ENCODE peak calls at places on chromosome 12, in eight cellular contexts. Q is uterus; E is A673; Y is brain microvascular endothelial cell; H is heart left ventricle; S is GM23338; X is gastrocnemius medialis; M is CD8-positive, alpha-beta T cell. B is an unnamed sample.

GRCh38 chr12:32944195-32944594 is 47.6 kb upstream of the PKP2 start:
- DNase-seq in Q (no peak), E (no peak), Y (no peak), H (no peak), S (no peak), X (no peak), M (no peak), B (no peak)

GRCh38 chr12:39972119-39972518 is 133.8 kb downstream of the SLC2A13 start:
- DNase-seq in Q (no peak), E (peak; percentile 42), Y (no peak), H (no peak), S (peak; percentile 2), X (no peak), M (no peak), B (no peak)

GRCh38 chr12:121536058-121536928 is 44.5 kb downstream of the KDM2B start:
- DNase-seq in Q (peak; percentile 88), E (peak; percentile 94), Y (peak; percentile 87), H (peak; percentile 95), S (peak; percentile 91), X (peak; percentile 80), M (peak; percentile 85), B (peak; percentile 84)

GRCh38 chr12:108306014-108306501 is 33.1 kb downstream of the CMKLR1 start:
- DNase-seq in Q (peak; percentile 63), E (no peak), Y (peak; percentile 53), H (no peak), S (no peak), X (no peak), M (no peak), B (no peak)

GRCh38 chr12:11822071-11822818 is 172.8 kb downstream of the ETV6 start:
- DNase-seq in Q (no peak), E (peak; percentile 87), Y (peak; percentile 69), H (no peak), S (no peak), X (no peak), M (peak; percentile 26), B (no peak)

GRCh38 chr12:26058818-26059217 is 66.0 kb downstream of the BHLHE41 start:
- DNase-seq in Q (no peak), E (no peak), Y (no peak), H (no peak), S (no peak), X (no peak), M (no peak), B (no peak)

GRCh38 chr12:107355004-107355565 is 261.7 kb upstream of the CRY1 start:
- DNase-seq in Q (no peak), E (no peak), Y (no peak), H (no peak), S (no peak), X (no peak), M (no peak), B (no peak)

GRCh38 chr12:33310471-33310870 is 129.1 kb downstream of the SYT10 start:
- DNase-seq in Q (no peak), E (no peak), Y (no peak), H (no peak), S (no peak), X (no peak), M (no peak), B (no peak)

GRCh38 chr12:64107776-64108175 is 114.3 kb downstream of the KICS2 start:
- DNase-seq in Q (no peak), E (no peak), Y (no peak), H (no peak), S (no peak), X (no peak), M (no peak), B (no peak)

GRCh38 chr12:91948504-91948903 is 197.1 kb downstream of the BTG1 start:
- DNase-seq in Q (no peak), E (no peak), Y (no peak), H (no peak), S (no peak), X (no peak), M (no peak), B (no peak)

GRCh38 chr12:79407671-79408622 is 282.8 kb downstream of the PAWR start:
- DNase-seq in Q (peak; percentile 61), E (peak; percentile 81), Y (peak; percentile 90), H (peak; percentile 33), S (peak; percentile 85), X (no peak), M (no peak), B (peak; percentile 37)

GRCh38 chr12:14185441-14186192 is 179.9 kb upstream of the ATF7IP start:
- DNase-seq in Q (no peak), E (peak; percentile 83), Y (peak; percentile 41), H (no peak), S (peak; percentile 93), X (no peak), M (no peak), B (no peak)

GRCh38 chr12:122981036-122981471 is 573 bp downstream of the ARL6IP4 start:
- DNase-seq in Q (no peak), E (no peak), Y (no peak), H (no peak), S (no peak), X (no peak), M (peak; percentile 24), B (no peak)
- TF ChIP-seq CTCF in Q (no peak), E (no peak), Y (no peak), H (no peak), S (no peak), X (no peak), M (no peak), B (no peak)

DNA sequence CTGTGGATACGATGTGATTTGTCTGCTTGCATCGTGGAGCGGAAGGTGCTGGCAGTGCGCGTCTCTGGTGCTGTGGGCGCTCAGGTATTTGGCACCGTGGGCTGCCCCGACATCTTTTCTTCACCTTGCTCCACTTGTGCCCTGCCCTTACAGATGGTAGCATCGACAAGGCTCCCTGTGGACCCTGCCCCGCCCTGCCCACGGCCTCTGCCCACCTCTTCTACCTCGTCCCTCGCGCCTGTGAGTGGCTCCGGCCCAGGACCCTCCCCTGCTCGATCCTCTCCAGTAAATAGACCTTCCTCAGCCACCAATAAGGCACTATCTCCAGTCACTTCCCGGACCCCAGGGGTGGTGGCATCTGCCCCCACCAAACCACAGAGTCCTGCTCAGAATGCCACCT is 36.6 kb downstream of the EP400 start:
- DNase-seq in Q (no peak), E (no peak), Y (no peak), H (no peak), S (no peak), X (no peak), M (no peak), B (no peak)
- H3K36me3 ChIP-seq in Q (no peaks in the 10 kb centered on the region), E (peaks cover 40% of the 10 kb centered on the region), Y (peaks cover 39% of the 10 kb centered on the region), H (peaks cover 24% of the 10 kb centered on the region), S (peaks cover 3% of the 10 kb centered on the region), X (peaks cover 79% of the 10 kb centered on the region), M (peaks cover 57% of the 10 kb centered on the region), B (peaks cover 16% of the 10 kb centered on the region)

DNA sequence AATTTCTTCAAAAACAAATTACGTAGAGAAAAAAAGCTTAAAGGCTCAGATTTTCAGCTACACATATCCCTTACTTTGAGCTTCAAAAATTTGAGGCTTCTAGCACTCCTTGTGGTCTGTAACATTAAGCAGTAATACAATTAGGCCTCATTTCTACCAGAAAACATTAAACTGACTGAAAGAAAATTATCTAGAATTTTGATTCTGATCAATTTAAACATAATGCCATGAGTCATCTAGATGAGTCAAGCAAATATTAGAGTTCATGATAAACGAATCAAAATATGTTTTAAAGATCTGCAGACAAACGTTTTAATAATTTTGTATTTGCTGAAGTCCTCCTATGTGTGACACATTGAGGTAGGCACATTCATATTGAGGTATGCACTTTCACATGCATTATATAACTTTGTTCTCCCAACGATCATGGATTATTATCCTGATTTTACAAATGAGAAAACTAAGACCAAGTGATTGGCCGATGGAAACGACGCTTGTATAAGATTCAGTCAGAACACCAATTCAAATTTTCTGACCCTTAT is 4.3 kb downstream of the OSBPL8 start:
- DNase-seq in Q (no peak), E (no peak), Y (no peak), H (no peak), S (no peak), X (no peak), M (no peak), B (no peak)
- TF ChIP-seq CTCF in Q (no peak), E (peak; percentile 30), Y (no peak), H (peak; percentile 8), S (no peak), X (no peak), M (no peak), B (no peak)

GRCh38 chr12:53481108-53481442 is 18.2 kb downstream of the MAP3K12 start:
- DNase-seq in Q (no peak), E (no peak), Y (no peak), H (no peak), S (no peak), X (no peak), M (no peak), B (no peak)
- H3K36me3 ChIP-seq in Q (no peaks in the 10 kb centered on the region), E (peaks cover 79% of the 10 kb centered on the region), Y (peaks cover 91% of the 10 kb centered on the region), H (peaks cover 51% of the 10 kb centered on the region), S (peaks cover 40% of the 10 kb centered on the region), X (peaks cover 51% of the 10 kb centered on the region), M (peaks cover 76% of the 10 kb centered on the region), B (peaks cover 100% of the 10 kb centered on the region)

GRCh38 chr12:52178443-52178842 is 13.4 kb downstream of the KRT80 start:
- DNase-seq in Q (no peak), E (no peak), Y (no peak), H (no peak), S (no peak), X (no peak), M (no peak), B (no peak)

GRCh38 chr12:52172956-52173355 is 18.9 kb downstream of the KRT80 start:
- DNase-seq in Q (no peak), E (no peak), Y (no peak), H (no peak), S (no peak), X (no peak), M (no peak), B (no peak)

GRCh38 chr12:52178984-52179383 is 12.8 kb downstream of the KRT80 start:
- DNase-seq in Q (no peak), E (no peak), Y (no peak), H (no peak), S (no peak), X (no peak), M (no peak), B (no peak)

GRCh38 chr12:52173526-52173925 is 18.3 kb downstream of the KRT80 start:
- DNase-seq in Q (no peak), E (no peak), Y (no peak), H (no peak), S (no peak), X (no peak), M (no peak), B (no peak)

DNA sequence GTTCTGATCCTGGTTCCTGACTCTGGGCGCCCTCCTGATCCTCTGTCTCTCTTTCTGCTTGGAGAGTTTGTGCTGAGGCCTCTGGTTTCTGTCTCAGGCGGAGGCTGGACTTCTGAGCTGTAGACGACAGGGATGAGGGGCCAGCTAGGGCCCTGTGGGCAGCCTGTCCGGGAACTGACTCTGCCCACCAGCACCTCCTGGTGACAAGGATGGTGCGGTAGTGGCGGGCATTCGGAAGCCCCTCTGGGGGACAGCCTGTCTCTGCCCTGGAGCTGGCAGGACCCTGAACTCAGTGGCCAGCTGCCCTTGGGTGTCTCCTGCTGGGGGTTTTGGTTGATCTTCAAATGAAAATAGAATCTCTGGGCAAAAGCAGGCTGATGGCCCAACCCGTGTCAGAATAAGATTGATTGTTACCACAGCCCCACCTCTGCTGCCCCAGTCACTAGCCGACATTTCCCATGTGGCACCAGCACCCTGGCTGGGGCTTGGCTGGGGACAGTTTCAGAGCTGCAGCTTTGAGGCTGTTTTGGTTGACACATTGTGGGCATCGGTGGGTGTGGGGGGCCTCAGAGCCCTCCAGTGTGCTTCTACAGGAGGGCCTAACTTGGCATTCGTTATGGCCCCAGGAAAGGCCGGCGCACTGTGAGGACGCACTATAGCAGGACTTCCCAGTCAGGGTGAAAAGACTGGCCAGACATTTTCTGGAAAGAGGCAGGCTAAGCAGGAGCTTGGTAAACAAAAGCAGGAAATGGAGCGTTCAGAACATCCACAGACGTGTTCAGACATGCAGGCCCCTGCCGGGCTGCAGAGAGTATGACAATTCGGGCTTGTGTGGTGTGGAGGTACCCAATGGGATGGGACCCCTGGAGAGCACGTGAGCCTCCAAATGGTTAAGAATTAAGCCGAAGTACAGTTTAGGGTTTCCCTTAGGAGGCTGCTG is 16.1 kb downstream of the KRT80 start:
- DNase-seq in Q (no peak), E (peak; percentile 84), Y (no peak), H (no peak), S (no peak), X (no peak), M (no peak), B (no peak)
- TF ChIP-seq CTCF in Q (no peak), E (peak; percentile 29), Y (peak; percentile 39), H (peak; percentile 20), S (peak; percentile 51), X (no peak), M (no peak), B (no peak)